ENCODE peak calls at places on chromosomes 12 and 14, in seven cellular contexts. V is sigmoid colon, R is neuronal stem cell, Z is lung, U is aorta, E is stomach, O is GM12878. S is an unnamed sample.

GRCh38 chr14:101442451-101442850 is 118.8 kb upstream of the DIO3 start:
- DNase-seq in E (no peak), V (no peak), Z (no peak), U (no peak), O (no peak), R (no peak), S (no peak)

GRCh38 chr14:22653012-22653621 is 9.0 kb upstream of the OR6J1 start:
- DNase-seq in E (peak; percentile 79), O (no peak), Z (peak; percentile 64), U (peak; percentile 57), R (peak; percentile 63), V (peak; percentile 72), S (peak; percentile 64)

GRCh38 chr14:99260116-99260515 is 11.9 kb downstream of the BCL11B start:
- DNase-seq in E (no peak), R (no peak), O (no peak), U (no peak), V (no peak), Z (no peak), S (no peak)

GRCh38 chr12:104460973-104461693 is 4.4 kb downstream of the CHST11 start:
- DNase-seq in R (no peak), O (no peak), Z (no peak), V (no peak), U (no peak), E (no peak), S (no peak)

GRCh38 chr12:4297617-4298016 is 23.4 kb upstream of the TIGAR start:
- DNase-seq in R (no peak), U (no peak), V (no peak), Z (no peak), E (no peak), O (no peak), S (no peak)

GRCh38 chr12:53599579-53599978 is 26.6 kb downstream of the ATF7 start:
- DNase-seq in U (no peak), E (no peak), Z (no peak), R (no peak), O (no peak), V (no peak), S (no peak)

GRCh38 chr12:50297996-50298395 is 14.7 kb upstream of the LIMA1 start:
- DNase-seq in E (no peak), U (no peak), Z (no peak), O (no peak), V (no peak), R (no peak), S (no peak)

GRCh38 chr14:34699873-34700621 is 14.3 kb downstream of the CFL2 start:
- DNase-seq in O (no peak), V (no peak), E (no peak), U (no peak), R (no peak), Z (no peak), S (no peak)

GRCh38 chr12:77299910-77300772 is 234.8 kb upstream of the E2F7 start:
- DNase-seq in Z (no peak), V (no peak), O (no peak), E (no peak), R (no peak), U (no peak), S (no peak)

GRCh38 chr12:95218164-95218851 is 701 bp downstream of the VEZT start:
- DNase-seq in O (peak; percentile 39), Z (no peak), V (no peak), U (no peak), E (no peak), R (peak; percentile 32), S (no peak)

GRCh38 chr12:32586390-32586789 is 92.7 kb upstream of the DNM1L start:
- DNase-seq in R (no peak), O (no peak), U (no peak), Z (no peak), E (no peak), V (no peak), S (no peak)

GRCh38 chr14:102905116-102906108 is 17.1 kb upstream of the AMN start:
- DNase-seq in V (no peak), Z (no peak), R (no peak), O (no peak), E (no peak), U (peak; percentile 31), S (no peak)

GRCh38 chr12:88235183-88235833 is 93.2 kb downstream of the TMTC3 start:
- DNase-seq in E (no peak), U (no peak), Z (no peak), R (no peak), V (no peak), O (peak; percentile 31), S (no peak)

GRCh38 chr14:24398943-24399801 is at the start of gene NYNRIN:
- DNase-seq in E (peak; percentile 40), V (peak; percentile 82), R (peak; percentile 62), O (no peak), U (peak; percentile 76), Z (no peak), S (no peak)

DNA sequence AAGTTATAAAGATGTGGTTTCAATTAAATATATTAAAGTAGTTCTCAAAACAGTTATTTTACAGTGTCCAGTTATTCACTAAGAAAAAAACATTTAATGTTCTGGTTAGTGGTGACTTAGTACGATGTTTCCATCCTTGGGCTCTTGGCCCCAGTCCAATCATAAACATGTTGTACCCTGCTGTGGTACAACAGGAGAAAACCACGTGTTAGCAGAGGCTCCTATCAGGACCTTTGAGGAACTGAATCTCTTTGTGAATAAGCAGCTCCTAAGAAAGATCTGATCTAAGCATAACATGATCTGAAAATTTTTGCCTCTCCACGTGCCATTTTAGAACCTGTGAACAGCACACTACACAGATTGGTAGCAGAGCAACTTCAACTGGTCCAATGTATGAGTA is 234.0 kb downstream of the SYT1 start:
- DNase-seq in O (no peak), R (no peak), E (no peak), Z (no peak), V (no peak), U (no peak), S (no peak)
- H3K27ac ChIP-seq in O (no peak overlapping the region), R (no peak overlapping the region), E (no peak overlapping the region), Z (no peak overlapping the region), V (no peak overlapping the region), U (no peak overlapping the region), S (no peak overlapping the region)

GRCh38 chr12:11150832-11151231 is 16.4 kb upstream of the TAS2R30 start:
- DNase-seq in V (no peak), E (no peak), Z (no peak), O (no peak), U (no peak), R (no peak), S (no peak)
- H3K9me3 ChIP-seq in V (no peaks in the 10 kb centered on the region), E (no peaks in the 10 kb centered on the region), Z (no peaks in the 10 kb centered on the region), O (peaks cover 6% of the 10 kb centered on the region), U (no peaks in the 10 kb centered on the region), R (peaks cover 40% of the 10 kb centered on the region), S (no peaks in the 10 kb centered on the region)

GRCh38 chr12:879641-880040 is 69.9 kb downstream of the RAD52 start:
- DNase-seq in O (no peak), U (no peak), V (no peak), R (no peak), E (no peak), Z (no peak), S (no peak)
- H3K27ac ChIP-seq in O (no peak overlapping the region), U (no peak overlapping the region), V (no peak overlapping the region), R (no peak overlapping the region), E (no peak overlapping the region), Z (peak overlapping the region; percentile 17), S (no peak overlapping the region)

GRCh38 chr12:34346372-34347034 is 324.2 kb downstream of the ALG10 start:
- DNase-seq in U (no peak), R (no peak), O (no peak), E (no peak), V (no peak), Z (no peak), S (no peak)

GRCh38 chr12:34348836-34349672 is 326.8 kb downstream of the ALG10 start:
- DNase-seq in E (no peak), U (no peak), O (no peak), Z (no peak), V (no peak), R (no peak), S (no peak)

GRCh38 chr12:34345801-34346200 is 323.5 kb downstream of the ALG10 start:
- DNase-seq in V (no peak), E (no peak), O (no peak), U (no peak), R (no peak), Z (no peak), S (no peak)

GRCh38 chr12:34348064-34348463 is 325.8 kb downstream of the ALG10 start:
- DNase-seq in Z (no peak), V (no peak), E (no peak), R (no peak), U (no peak), O (no peak), S (no peak)

DNA sequence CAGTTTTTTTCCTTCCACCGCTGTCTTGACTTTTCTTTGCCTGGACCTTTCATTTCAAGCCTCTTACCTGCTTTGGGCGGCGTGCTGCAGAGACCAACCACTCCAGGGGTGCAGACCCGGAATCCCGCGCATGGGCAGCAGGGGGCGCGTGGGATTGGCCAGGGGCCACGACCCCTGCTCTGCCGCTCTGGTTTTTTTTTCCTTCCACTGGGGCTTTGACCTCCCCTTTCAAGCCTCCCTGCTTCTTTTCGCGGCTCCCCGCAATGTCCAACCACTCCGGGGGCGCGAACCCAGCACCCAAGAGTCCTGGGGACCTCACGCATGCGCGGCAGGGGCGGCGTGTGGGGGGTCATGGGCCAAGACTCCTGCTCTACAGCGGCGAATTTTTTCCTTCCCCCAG is 325.1 kb downstream of the ALG10 start:
- DNase-seq in O (no peak), R (no peak), Z (no peak), U (no peak), V (no peak), E (no peak), S (no peak)
- H3K9me3 ChIP-seq in O (no peaks in the 10 kb centered on the region), R (no peaks in the 10 kb centered on the region), Z (peaks cover 62% of the 10 kb centered on the region), U (no peaks in the 10 kb centered on the region), V (no peaks in the 10 kb centered on the region), E (peaks cover 100% of the 10 kb centered on the region), S (no peaks in the 10 kb centered on the region)

DNA sequence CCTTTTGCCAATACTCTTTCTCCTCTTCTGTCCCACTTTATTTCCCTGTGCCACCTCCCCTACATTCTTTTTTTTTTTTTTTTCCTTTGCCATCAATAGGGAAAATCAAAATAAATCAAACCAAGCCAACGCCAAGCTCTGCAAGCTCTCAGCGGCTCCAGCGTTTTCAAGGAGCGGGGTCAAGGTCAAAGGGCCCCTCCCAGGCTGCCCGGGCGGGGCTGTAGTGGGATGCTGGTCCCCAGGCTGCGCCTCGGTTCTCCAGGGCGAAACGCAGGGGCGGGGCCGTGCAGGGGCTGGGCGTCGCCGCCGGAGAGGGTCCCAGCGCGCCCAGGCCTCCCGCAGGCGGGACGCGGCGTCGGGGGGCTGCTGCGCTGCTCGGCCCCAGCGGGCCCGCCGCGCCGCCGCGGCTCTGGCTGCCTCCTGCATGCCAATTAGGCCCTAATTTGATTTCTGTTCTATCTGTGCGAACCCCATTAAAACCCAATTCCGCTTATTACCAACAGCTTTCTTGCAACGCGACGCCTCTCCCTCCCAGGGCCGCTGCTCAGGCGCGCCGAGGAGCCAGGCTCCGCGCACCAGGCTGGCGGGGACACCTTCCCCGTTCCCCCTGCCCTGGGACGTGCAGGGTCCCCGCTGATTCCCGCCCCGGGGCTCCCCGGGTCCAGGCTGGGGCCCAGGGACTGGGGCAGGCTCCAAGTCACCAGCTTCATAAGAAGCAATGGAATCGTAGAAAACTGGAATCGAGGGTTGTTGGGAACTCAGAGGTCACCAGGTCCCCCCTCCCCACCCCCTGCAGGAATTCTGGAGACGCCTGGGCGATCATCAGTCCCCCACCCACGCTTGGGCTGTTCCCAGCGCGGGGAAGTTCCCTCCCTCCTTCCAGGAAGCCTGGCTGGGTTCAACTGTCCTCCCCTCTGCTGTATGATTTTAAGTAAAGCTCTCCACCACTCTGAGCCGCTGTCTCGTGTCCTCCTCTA is 50.7 kb upstream of the MAP1LC3B2 start:
- DNase-seq in U (peak; percentile 55), O (no peak), V (peak; percentile 77), E (no peak), Z (no peak), R (peak; percentile 48), S (no peak)
- H3K27ac ChIP-seq in U (no peak overlapping the region), O (no peak overlapping the region), V (peak overlapping the region; percentile 68), E (no peak overlapping the region), Z (peak overlapping the region; percentile 64), R (no peak overlapping the region), S (no peak overlapping the region)

GRCh38 chr14:33402604-33403003 is 463.9 kb downstream of the NPAS3 start:
- DNase-seq in R (no peak), Z (peak; percentile 59), E (no peak), O (no peak), U (no peak), V (no peak), S (no peak)
- H3K9me3 ChIP-seq in R (peaks cover 62% of the 10 kb centered on the region), Z (no peaks in the 10 kb centered on the region), E (peaks cover 11% of the 10 kb centered on the region), O (no peaks in the 10 kb centered on the region), U (peaks cover 3% of the 10 kb centered on the region), V (no peaks in the 10 kb centered on the region), S (no peaks in the 10 kb centered on the region)

S was measured in pancreas.